ENCODE peak calls at places on chromosome 15, in eight cellular contexts. A, E, W, F, J, L, R and Y are unnamed samples.

GRCh38 chr15:83436513-83437158 is 10.5 kb upstream of the SH3GL3 start:
- DNase-seq in A (no peak), E (no peak), W (no peak), F (peak; percentile 80), J (no peak), L (no peak), R (peak; percentile 52), Y (peak; percentile 86)

GRCh38 chr15:58307313-58307961 is 124.4 kb upstream of the LIPC start:
- DNase-seq in A (no peak), E (no peak), W (no peak), F (peak; percentile 60), J (no peak), L (no peak), R (peak; percentile 77), Y (no peak)

GRCh38 chr15:80694624-80695098 is 449 bp upstream of the ABHD17C start:
- DNase-seq in A (no peak), E (no peak), W (peak; percentile 32), F (peak; percentile 63), J (no peak), L (no peak), R (peak; percentile 33), Y (no peak)

GRCh38 chr15:70187331-70187730 is 89.6 kb upstream of the TLE3 start:
- DNase-seq in A (no peak), E (no peak), W (no peak), F (no peak), J (no peak), L (no peak), R (no peak), Y (no peak)

GRCh38 chr15:39058371-39059131 is 493.9 kb upstream of the RASGRP1 start:
- DNase-seq in A (no peak), E (no peak), W (no peak), F (no peak), J (no peak), L (no peak), R (no peak), Y (no peak)

GRCh38 chr15:86349565-86349964 is 269.9 kb downstream of the AGBL1 start:
- DNase-seq in A (no peak), E (no peak), W (no peak), F (no peak), J (no peak), L (no peak), R (no peak), Y (no peak)

GRCh38 chr15:70025413-70026296 is 72.1 kb downstream of the TLE3 start:
- DNase-seq in A (peak; percentile 14), E (no peak), W (no peak), F (peak; percentile 30), J (peak; percentile 35), L (no peak), R (no peak), Y (no peak)

GRCh38 chr15:85041230-85041629 is 59.6 kb downstream of the PDE8A start:
- DNase-seq in A (no peak), E (no peak), W (no peak), F (no peak), J (no peak), L (no peak), R (no peak), Y (no peak)

GRCh38 chr15:60217161-60217560 is 180.6 kb downstream of the ANXA2 start:
- DNase-seq in A (no peak), E (no peak), W (no peak), F (no peak), J (no peak), L (no peak), R (no peak), Y (no peak)

GRCh38 chr15:94287794-94288246 is 56.5 kb downstream of the MCTP2 start:
- DNase-seq in A (no peak), E (no peak), W (no peak), F (no peak), J (no peak), L (no peak), R (no peak), Y (no peak)

GRCh38 chr15:65249641-65250040 is 37.0 kb downstream of the PARP16 start:
- DNase-seq in A (no peak), E (no peak), W (no peak), F (no peak), J (no peak), L (no peak), R (peak; percentile 30), Y (no peak)

GRCh38 chr15:62658498-62658897 is 384.0 kb upstream of the TPM1 start:
- DNase-seq in A (no peak), E (no peak), W (no peak), F (no peak), J (no peak), L (no peak), R (no peak), Y (no peak)

GRCh38 chr15:51825701-51826100 is 3.8 kb upstream of the TMOD3 start:
- DNase-seq in A (no peak), E (no peak), W (no peak), F (no peak), J (no peak), L (no peak), R (no peak), Y (no peak)

GRCh38 chr15:101641134-101641764 is 10.9 kb downstream of the TM2D3 start:
- DNase-seq in A (no peak), E (no peak), W (peak; percentile 19), F (peak; percentile 84), J (no peak), L (no peak), R (peak; percentile 73), Y (peak; percentile 77)

GRCh38 chr15:41919954-41920538 is 26.2 kb upstream of the SPTBN5 start:
- DNase-seq in A (no peak), E (no peak), W (peak; percentile 88), F (peak; percentile 69), J (no peak), L (no peak), R (peak; percentile 97), Y (no peak)

GRCh38 chr15:65058394-65059368 is 9.1 kb downstream of the RASL12 start:
- DNase-seq in A (no peak), E (no peak), W (no peak), F (no peak), J (no peak), L (no peak), R (no peak), Y (no peak)

GRCh38 chr15:90588427-90588826 is 58.7 kb downstream of the CRTC3 start:
- DNase-seq in A (no peak), E (no peak), W (no peak), F (no peak), J (no peak), L (no peak), R (peak; percentile 78), Y (no peak)

GRCh38 chr15:100207053-100207452 is 134.7 kb downstream of the ADAMTS17 start:
- DNase-seq in A (no peak), E (no peak), W (peak; percentile 50), F (no peak), J (no peak), L (peak; percentile 58), R (no peak), Y (no peak)

GRCh38 chr15:100209204-100209603 is 132.6 kb downstream of the ADAMTS17 start:
- DNase-seq in A (no peak), E (no peak), W (no peak), F (no peak), J (peak; percentile 32), L (no peak), R (no peak), Y (no peak)

GRCh38 chr15:100211855-100212850 is 129.6 kb downstream of the ADAMTS17 start:
- DNase-seq in A (no peak), E (no peak), W (no peak), F (peak; percentile 62), J (peak; percentile 12), L (peak; percentile 89), R (no peak), Y (no peak)

GRCh38 chr15:100206643-100207042 is 135.1 kb downstream of the ADAMTS17 start:
- DNase-seq in A (no peak), E (no peak), W (no peak), F (no peak), J (no peak), L (no peak), R (no peak), Y (no peak)

DNA sequence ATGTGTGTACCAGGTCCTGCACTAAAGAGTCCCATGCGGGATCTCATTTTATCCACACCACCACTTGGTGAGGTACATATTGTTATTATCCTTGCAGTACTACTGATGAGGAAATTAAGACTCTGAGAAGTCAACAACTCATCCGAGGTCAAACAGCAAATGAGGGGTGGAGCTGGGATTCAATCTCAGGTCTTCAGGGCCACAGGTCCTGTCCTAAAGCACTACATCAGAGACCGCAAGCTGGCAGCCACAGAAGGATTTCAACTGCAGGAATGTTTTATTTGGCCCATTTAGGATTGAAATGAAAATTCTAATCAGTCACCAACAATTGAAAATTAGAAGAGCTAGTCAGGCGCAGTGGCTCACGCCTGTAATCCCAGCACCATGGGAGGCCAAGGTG is 131.4 kb downstream of the ADAMTS17 start:
- DNase-seq in A (no peak), E (no peak), W (no peak), F (no peak), J (peak; percentile 29), L (no peak), R (no peak), Y (no peak)
- H3K4me1 ChIP-seq in A (peaks cover 18% of the 10 kb centered on the region), E (peaks cover 35% of the 10 kb centered on the region), W (peaks cover 35% of the 10 kb centered on the region), F (peaks cover 16% of the 10 kb centered on the region), J (peaks cover 31% of the 10 kb centered on the region), L (peaks cover 40% of the 10 kb centered on the region), R (no peaks in the 10 kb centered on the region), Y (no peaks in the 10 kb centered on the region)

GRCh38 chr15:47179988-47180387 is 537.3 kb upstream of the SEMA6D start:
- DNase-seq in A (no peak), E (no peak), W (no peak), F (no peak), J (no peak), L (no peak), R (no peak), Y (no peak)
- H3K9me3 ChIP-seq in A (no peaks in the 10 kb centered on the region), E (no peaks in the 10 kb centered on the region), W (no peaks in the 10 kb centered on the region), F (no peaks in the 10 kb centered on the region), J (no peaks in the 10 kb centered on the region), L (peaks cover 4% of the 10 kb centered on the region), R (no peaks in the 10 kb centered on the region), Y (no peaks in the 10 kb centered on the region)

GRCh38 chr15:48020166-48020565 is 100.6 kb upstream of the SLC24A5 start:
- DNase-seq in A (no peak), E (no peak), W (no peak), F (no peak), J (no peak), L (no peak), R (no peak), Y (no peak)

GRCh38 chr15:48017747-48018146 is 103.0 kb upstream of the SLC24A5 start:
- DNase-seq in A (no peak), E (no peak), W (no peak), F (no peak), J (no peak), L (no peak), R (no peak), Y (no peak)

GRCh38 chr15:48016865-48017264 is 103.9 kb upstream of the SLC24A5 start:
- DNase-seq in A (no peak), E (no peak), W (no peak), F (no peak), J (no peak), L (no peak), R (no peak), Y (no peak)

GRCh38 chr15:48025118-48025517 is 95.7 kb upstream of the SLC24A5 start:
- DNase-seq in A (no peak), E (no peak), W (no peak), F (no peak), J (no peak), L (no peak), R (peak; percentile 2), Y (no peak)

GRCh38 chr15:48021336-48022086 is 99.3 kb upstream of the SLC24A5 start:
- DNase-seq in A (no peak), E (no peak), W (no peak), F (no peak), J (no peak), L (no peak), R (peak; percentile 4), Y (no peak)
- H3K4me3 ChIP-seq in A (no peak overlapping the region), E (no peak overlapping the region), W (no peak overlapping the region), F (no peak overlapping the region), J (no peak overlapping the region), L (no peak overlapping the region), R (no peak overlapping the region), Y (no peak overlapping the region)

GRCh38 chr15:22259881-22260421 is 179.6 kb downstream of the OR4M2 start:
- DNase-seq in A (no peak), E (no peak), W (no peak), F (no peak), J (no peak), L (no peak), R (no peak), Y (no peak)
- H3K4me1 ChIP-seq in A (no peaks in the 10 kb centered on the region), E (no peaks in the 10 kb centered on the region), W (no peaks in the 10 kb centered on the region), F (no peaks in the 10 kb centered on the region), J (no peaks in the 10 kb centered on the region), L (no peaks in the 10 kb centered on the region), R (no peaks in the 10 kb centered on the region), Y (no peaks in the 10 kb centered on the region)